ENCODE peak calls at places on chromosome 11, in four cellular contexts. Q is OCI-LY7, E is naive B cell, X is Daoy. R is an unnamed sample.

GRCh38 chr11:15123849-15124248 is 9.1 kb downstream of the INSC start:
- DNase-seq in Q (no peak), E (no peak), X (peak), R (peak)

GRCh38 chr11:134040386-134041297 is 28.2 kb upstream of the JAM3 start:
- DNase-seq in Q (no peak), E (no peak), X (peak), R (no peak)

GRCh38 chr11:2714871-2715270 is 15.1 kb upstream of the KCNQ1OT1 start:
- DNase-seq in Q (no peak), E (no peak), X (no peak), R (no peak)

GRCh38 chr11:19929655-19930054 is 217.0 kb downstream of the NAV2 start:
- DNase-seq in Q (no peak), E (no peak), X (peak), R (peak)

GRCh38 chr11:99069831-99070444 is 49.2 kb downstream of the CNTN5 start:
- DNase-seq in Q (no peak), E (no peak), X (peak), R (peak)

GRCh38 chr11:22466809-22467208 is 128.6 kb downstream of the SLC17A6 start:
- DNase-seq in Q (no peak), E (no peak), X (peak), R (peak)

GRCh38 chr11:124618863-124619262 is 3.8 kb upstream of the TBRG1 start:
- DNase-seq in Q (no peak), E (no peak), X (no peak), R (no peak)

GRCh38 chr11:16815047-16815767 is 76.8 kb downstream of the C11orf58 start:
- DNase-seq in Q (no peak), E (no peak), X (no peak), R (peak)

GRCh38 chr11:65112551-65113360 is 1.1 kb downstream of the TM7SF2 start:
- DNase-seq in Q (peak), E (peak), X (peak), R (no peak)

GRCh38 chr11:2382927-2383822 is 6.1 kb downstream of the CD81 start:
- DNase-seq in Q (peak), E (no peak), X (no peak), R (peak)

GRCh38 chr11:122709042-122709760 is 53.7 kb downstream of the UBASH3B start:
- DNase-seq in Q (no peak), E (no peak), X (peak), R (peak)

R was measured in MG63.